ENCODE peak calls at places on chromosomes 4 and X, in four cellular contexts. O is K562, S is IMR-90, W is HCT116. H is an unnamed sample.

GRCh38 chr4:10239982-10240654 is 123.5 kb upstream of the WDR1 start:
- DNase-seq in O (peak; percentile 89), S (no peak), W (no peak), H (no peak)

GRCh38 chrX:40755291-40756249 is 20.2 kb upstream of the MED14 start:
- DNase-seq in O (no peak), S (peak; percentile 39), W (no peak), H (no peak)

GRCh38 chr4:87896020-87896621 is 63.4 kb downstream of the MEPE start:
- DNase-seq in O (no peak), S (peak; percentile 3), W (peak; percentile 87), H (peak; percentile 52)

GRCh38 chr4:186030795-186031194 is 38.2 kb upstream of the TLR3 start:
- DNase-seq in O (no peak), S (no peak), W (no peak), H (no peak)

GRCh38 chrX:118216488-118216887 is 99.9 kb upstream of the KLHL13 start:
- DNase-seq in O (no peak), S (no peak), W (no peak), H (no peak)

GRCh38 chr4:147633113-147633512 is 15.9 kb downstream of the TMEM184C start:
- DNase-seq in O (no peak), S (no peak), W (no peak), H (no peak)

GRCh38 chr4:31104596-31104995 is 384.4 kb downstream of the PCDH7 start:
- DNase-seq in O (no peak), S (no peak), W (no peak), H (no peak)

GRCh38 chrX:40878821-40879571 is 143.7 kb upstream of the MED14 start:
- DNase-seq in O (no peak), S (no peak), W (no peak), H (no peak)

GRCh38 chr4:156536661-156537060 is 434.9 kb downstream of the PDGFC start:
- DNase-seq in O (no peak), S (peak; percentile 50), W (no peak), H (no peak)

GRCh38 chr4:110622841-110623709 is at the start of gene PITX2:
- DNase-seq in O (no peak), S (peak; percentile 95), W (peak; percentile 92), H (no peak)

GRCh38 chr4:139299536-139299935 is 1.8 kb upstream of the NAA15 start:
- DNase-seq in O (no peak), S (peak; percentile 47), W (no peak), H (no peak)

GRCh38 chr4:77600521-77601451 is 4.8 kb upstream of the CXCL13 start:
- DNase-seq in O (peak; percentile 42), S (peak; percentile 29), W (peak; percentile 37), H (peak; percentile 28)

GRCh38 chrX:125340508-125340907 is 20.8 kb downstream of the TEX13C start:
- DNase-seq in O (peak; percentile 75), S (no peak), W (no peak), H (no peak)

GRCh38 chrX:100895365-100896075 is 21.4 kb upstream of the NOX1 start:
- DNase-seq in O (peak; percentile 50), S (peak; percentile 44), W (peak; percentile 26), H (peak; percentile 55)

GRCh38 chrX:40108084-40108958 is 10.6 kb upstream of the BCOR start:
- DNase-seq in O (peak; percentile 66), S (no peak), W (no peak), H (peak; percentile 74)

GRCh38 chr4:56324011-56324610 is 63.2 kb downstream of the AASDH start:
- DNase-seq in O (no peak), S (no peak), W (no peak), H (no peak)

GRCh38 chr4:56321246-56321645 is 66.0 kb downstream of the AASDH start:
- DNase-seq in O (no peak), S (peak; percentile 22), W (no peak), H (no peak)

GRCh38 chr4:56323386-56323785 is 63.9 kb downstream of the AASDH start:
- DNase-seq in O (no peak), S (peak; percentile 4), W (no peak), H (no peak)

GRCh38 chr4:56316011-56316650 is 71.2 kb downstream of the AASDH start:
- DNase-seq in O (no peak), S (no peak), W (no peak), H (no peak)

DNA sequence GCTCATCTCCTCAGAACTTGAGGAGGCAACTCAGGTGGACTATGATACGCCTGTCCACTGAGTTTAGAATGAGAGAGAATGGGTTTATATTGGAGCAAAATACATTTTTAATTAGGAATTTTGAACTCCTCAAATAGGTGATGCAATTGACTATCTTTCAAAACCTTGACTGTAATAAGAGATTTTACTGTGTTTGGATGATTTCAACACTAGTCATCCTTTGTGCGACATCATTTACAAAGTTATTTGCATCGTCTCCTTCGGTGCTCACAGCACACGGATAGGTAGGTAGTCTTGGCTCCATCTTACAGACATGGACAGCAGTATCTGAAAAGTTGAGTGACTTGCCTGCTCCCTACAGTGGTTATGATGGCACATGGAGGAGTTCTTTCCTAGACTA is 67.0 kb downstream of the AASDH start:
- DNase-seq in O (no peak), S (peak; percentile 67), W (no peak), H (no peak)
- TF ChIP-seq RAD21 in O (no peak), S (no peak), W (no peak), H (no peak)

DNA sequence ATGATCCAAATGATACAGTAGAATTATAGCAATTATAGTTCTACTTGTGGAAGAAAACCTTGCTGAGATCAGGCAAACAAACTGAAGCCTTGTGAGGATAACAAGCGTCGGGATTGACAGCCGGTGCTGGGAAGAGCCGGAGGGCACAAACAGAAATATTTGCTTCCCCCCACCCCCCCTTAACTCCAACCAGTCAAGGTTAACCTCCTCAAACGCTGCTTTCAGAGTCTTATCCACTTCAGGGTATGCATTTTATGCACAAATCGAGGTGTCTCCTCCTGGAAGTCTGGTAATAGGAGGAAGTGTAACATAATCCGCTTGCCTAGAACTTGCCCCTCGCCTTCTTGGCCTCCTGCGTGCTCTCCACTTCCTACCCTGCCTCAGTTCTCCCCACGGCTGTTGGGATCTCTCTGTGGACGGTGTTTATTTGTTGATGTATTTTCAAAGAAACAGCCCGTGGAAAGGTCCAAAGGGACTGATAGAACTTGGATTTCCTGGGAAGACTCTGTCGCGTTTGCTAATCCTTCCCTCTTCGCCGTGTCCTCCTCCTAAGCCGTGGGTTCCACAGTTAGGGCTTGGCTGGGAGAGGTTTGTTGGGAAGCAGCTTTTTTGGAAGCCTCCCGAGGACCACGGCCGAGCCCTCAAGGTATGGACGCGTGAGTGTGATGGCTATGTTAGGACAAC is 4.1 kb upstream of the ARX start:
- DNase-seq in O (no peak), S (no peak), W (no peak), H (no peak)
- H3K27me3 ChIP-seq in O (peaks cover 57% of the 10 kb centered on the region), S (peaks cover 87% of the 10 kb centered on the region), W (no peaks in the 10 kb centered on the region), H (peaks cover 50% of the 10 kb centered on the region)

DNA sequence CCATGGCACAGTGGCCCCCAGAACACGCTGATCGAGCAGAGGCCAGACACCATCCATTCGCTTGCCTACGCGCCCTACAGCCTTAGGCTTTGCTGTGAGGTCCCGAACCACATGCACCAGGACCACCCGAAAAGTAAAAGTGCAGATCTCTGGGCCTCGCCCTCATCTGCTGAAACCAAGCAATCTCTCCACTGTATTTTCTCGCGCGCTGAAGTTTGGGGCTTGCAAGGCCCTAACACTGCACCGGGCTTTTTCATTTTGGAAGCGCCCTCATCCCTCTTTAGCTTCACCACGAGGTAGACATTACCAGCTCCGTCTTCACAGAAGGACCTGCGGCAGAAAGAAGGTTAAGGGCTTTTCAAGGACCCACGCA is 21.2 kb downstream of the NKX3-2 start:
- DNase-seq in O (no peak), S (no peak), W (no peak), H (no peak)
- TF ChIP-seq RAD21 in O (no peak), S (no peak), W (no peak), H (no peak)

GRCh38 chr4:173535165-173535737 is 5.2 kb upstream of the HAND2 start:
- DNase-seq in O (no peak), S (no peak), W (no peak), H (no peak)

GRCh38 chr4:173534439-173534838 is 4.4 kb upstream of the HAND2 start:
- DNase-seq in O (no peak), S (no peak), W (no peak), H (no peak)

GRCh38 chr4:173537628-173538147 is 7.7 kb upstream of the HAND2 start:
- DNase-seq in O (no peak), S (no peak), W (no peak), H (no peak)

GRCh38 chr4:173536808-173537429 is 6.9 kb upstream of the HAND2 start:
- DNase-seq in O (peak; percentile 22), S (no peak), W (peak; percentile 16), H (peak; percentile 7)

GRCh38 chr4:173535932-173536331 is 5.9 kb upstream of the HAND2 start:
- DNase-seq in O (no peak), S (no peak), W (no peak), H (no peak)
- H3K27me3 ChIP-seq in O (peaks cover 9% of the 10 kb centered on the region), S (peaks cover 86% of the 10 kb centered on the region), W (peaks cover 48% of the 10 kb centered on the region), H (peaks cover 6% of the 10 kb centered on the region)

GRCh38 chr4:152634110-152634760 is 45.6 kb downstream of the TMEM154 start:
- DNase-seq in O (no peak), S (no peak), W (no peak), H (peak; percentile 65)
- TF ChIP-seq RAD21 in O (no peak), S (no peak), W (no peak), H (no peak)

DNA sequence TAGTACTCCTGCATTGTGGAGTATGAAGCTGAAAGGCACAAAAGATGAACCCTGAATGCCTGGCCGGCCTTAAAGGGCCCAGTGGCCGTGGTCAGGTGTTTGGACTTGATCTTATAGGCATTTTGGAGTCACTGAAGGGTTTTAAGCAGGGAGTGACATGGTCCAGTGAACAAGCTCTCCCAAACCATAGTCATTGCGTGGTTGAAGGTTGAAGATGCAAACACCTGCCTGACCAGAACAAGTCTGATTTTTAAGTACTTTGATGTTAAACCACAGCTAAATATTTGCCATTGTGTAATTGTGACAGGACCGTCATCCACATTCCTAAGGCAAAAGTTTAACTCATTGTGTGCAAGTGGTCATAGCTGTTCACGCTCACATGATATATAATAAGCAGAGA is 3.3 kb downstream of the STK32B start:
- DNase-seq in O (no peak), S (no peak), W (no peak), H (peak; percentile 46)
- H3K27me3 ChIP-seq in O (peaks cover 5% of the 10 kb centered on the region), S (no peaks in the 10 kb centered on the region), W (peaks cover 25% of the 10 kb centered on the region), H (peaks cover 5% of the 10 kb centered on the region)

GRCh38 chr4:28369504-28369903 is 1508.9 kb downstream of the STIM2 start:
- DNase-seq in O (no peak), S (peak; percentile 71), W (no peak), H (no peak)
- TF ChIP-seq RAD21 in O (no peak), S (no peak), W (no peak), H (no peak)

GRCh38 chr4:54226399-54227260 is 2.5 kb upstream of the PDGFRA start:
- DNase-seq in O (no peak), S (peak; percentile 86), W (no peak), H (no peak)
- H3K27me3 ChIP-seq in O (peaks cover 67% of the 10 kb centered on the region), S (no peaks in the 10 kb centered on the region), W (no peaks in the 10 kb centered on the region), H (peaks cover 75% of the 10 kb centered on the region)

GRCh38 chr4:23962462-23962861 is 72.6 kb upstream of the PPARGC1A start:
- DNase-seq in O (no peak), S (no peak), W (no peak), H (peak; percentile 74)

GRCh38 chr4:23958749-23959148 is 68.9 kb upstream of the PPARGC1A start:
- DNase-seq in O (no peak), S (no peak), W (no peak), H (no peak)

GRCh38 chr4:23959401-23960148 is 69.7 kb upstream of the PPARGC1A start:
- DNase-seq in O (no peak), S (no peak), W (no peak), H (no peak)

GRCh38 chr4:23956601-23957364 is 66.9 kb upstream of the PPARGC1A start:
- DNase-seq in O (no peak), S (peak; percentile 43), W (no peak), H (no peak)

GRCh38 chr4:23957465-23957864 is 67.6 kb upstream of the PPARGC1A start:
- DNase-seq in O (no peak), S (no peak), W (no peak), H (no peak)
- TF ChIP-seq RAD21 in O (no peak), S (no peak), W (no peak), H (no peak)

H was measured in HepG2.